ENCODE peak calls at places on chromosomes 16 and 17, in six cellular contexts. J, F, A, L, T and H are unnamed samples.

GRCh38 chr16:58678716-58679115 is 5.9 kb downstream of the SLC38A7 start:
- DNase-seq in T (no peak), F (peak), J (no peak), A (peak), L (no peak), H (no peak)

GRCh38 chr17:15413101-15413750 is 54.2 kb downstream of the CDRT4 start:
- DNase-seq in L (no peak), T (no peak), J (no peak), A (no peak), F (no peak), H (no peak)

GRCh38 chr16:50507397-50507796 is 40.8 kb upstream of the NKD1 start:
- DNase-seq in J (no peak), A (no peak), T (no peak), F (no peak), L (no peak), H (no peak)

GRCh38 chr17:33560165-33560564 is 267.1 kb upstream of the ASIC2 start:
- DNase-seq in T (no peak), F (no peak), A (peak), J (no peak), L (no peak), H (no peak)

GRCh38 chr16:57367111-57367752 is 5.1 kb upstream of the CX3CL1 start:
- DNase-seq in A (no peak), T (no peak), L (no peak), F (no peak), J (no peak), H (no peak)

GRCh38 chr17:19958023-19958422 is 19.6 kb downstream of the AKAP10 start:
- DNase-seq in T (peak), F (no peak), J (no peak), A (no peak), L (no peak), H (peak)

GRCh38 chr17:4693416-4693815 is 10.5 kb downstream of the PELP1 start:
- DNase-seq in L (no peak), F (no peak), A (no peak), J (no peak), T (no peak), H (no peak)

GRCh38 chr16:84371553-84371865 is 3.2 kb downstream of the ATP2C2 start:
- DNase-seq in T (no peak), J (no peak), L (no peak), A (no peak), F (no peak), H (no peak)

GRCh38 chr17:32020943-32021617 is 13.9 kb downstream of the LRRC37B start:
- DNase-seq in F (no peak), J (no peak), A (no peak), T (no peak), L (no peak), H (no peak)

GRCh38 chr16:81517630-81518438 is 73.2 kb downstream of the CMIP start:
- DNase-seq in A (no peak), T (peak), L (no peak), F (no peak), J (no peak), H (no peak)

GRCh38 chr17:29042679-29043538 is at the start of gene PIPOX:
- DNase-seq in J (no peak), F (peak), A (peak), L (peak), T (peak), H (no peak)

GRCh38 chr17:56011406-56012131 is 141.7 kb upstream of the ANKFN1 start:
- DNase-seq in J (no peak), F (no peak), L (no peak), T (no peak), A (no peak), H (no peak)

GRCh38 chr17:72580321-72581127 is 459.7 kb downstream of the SOX9 start:
- DNase-seq in L (peak), T (no peak), A (no peak), J (no peak), F (no peak), H (no peak)

GRCh38 chr17:27990100-27990499 is 52.4 kb upstream of the NLK start:
- DNase-seq in A (no peak), L (no peak), F (no peak), T (no peak), J (no peak), H (no peak)

GRCh38 chr16:70706948-70707465 is 21.2 kb upstream of the MTSS2 start:
- DNase-seq in F (no peak), T (peak), A (no peak), L (no peak), J (no peak), H (peak)

GRCh38 chr16:69930117-69930776 is 20.9 kb upstream of the CLEC18A start:
- DNase-seq in L (peak), T (peak), F (peak), J (no peak), A (peak), H (peak)

GRCh38 chr16:27314161-27314723 is 468 bp downstream of the IL4R start:
- DNase-seq in A (no peak), T (peak), F (no peak), L (no peak), J (peak), H (peak)

GRCh38 chr17:16418684-16419066 is 3.3 kb downstream of the TRPV2 start:
- DNase-seq in T (no peak), F (no peak), J (no peak), L (no peak), A (no peak), H (no peak)

GRCh38 chr17:4585203-4585939 is 1.0 kb downstream of the SMTNL2 start:
- DNase-seq in J (no peak), L (no peak), F (no peak), A (no peak), T (no peak), H (no peak)

GRCh38 chr17:21843318-21843865 is 151.1 kb downstream of the KCNJ18 start:
- DNase-seq in J (no peak), L (no peak), T (no peak), F (no peak), A (no peak), H (no peak)

GRCh38 chr16:82439678-82440293 is 187.0 kb upstream of the CDH13 start:
- DNase-seq in J (no peak), F (peak), A (no peak), L (no peak), T (peak), H (no peak)

GRCh38 chr17:18143044-18143936 is 34.7 kb downstream of the MYO15A start:
- DNase-seq in T (no peak), J (no peak), F (peak), L (no peak), A (no peak), H (no peak)

GRCh38 chr17:43545383-43545632 is 832 bp downstream of the ETV4 start:
- DNase-seq in F (no peak), A (no peak), J (peak), L (no peak), T (peak), H (no peak)

GRCh38 chr17:50596191-50597037 is 35.9 kb downstream of the CACNA1G start:
- DNase-seq in F (no peak), J (no peak), T (no peak), A (no peak), L (no peak), H (no peak)

GRCh38 chr16:55832788-55833583 is at the start of gene CES1:
- DNase-seq in A (peak), F (no peak), L (no peak), J (no peak), T (no peak), H (peak)

GRCh38 chr16:4008116-4008515 is 108.1 kb downstream of the ADCY9 start:
- DNase-seq in F (no peak), L (no peak), A (no peak), T (no peak), J (no peak), H (no peak)

GRCh38 chr16:30369091-30369937 is 980 bp downstream of the TBC1D10B start:
- DNase-seq in L (no peak), T (no peak), J (no peak), A (no peak), F (peak), H (no peak)

GRCh38 chr16:47475786-47476185 is 14.7 kb downstream of the PHKB start:
- DNase-seq in A (no peak), F (no peak), J (no peak), T (no peak), L (no peak), H (no peak)

GRCh38 chr17:7582401-7583252 is 1.0 kb upstream of the MPDU1 start:
- DNase-seq in T (no peak), J (no peak), F (no peak), A (no peak), L (peak), H (no peak)

GRCh38 chr17:48954300-48954755 is 9.7 kb upstream of the SNF8 start:
- DNase-seq in A (peak), T (no peak), L (no peak), J (no peak), F (peak), H (no peak)

GRCh38 chr17:32529604-32530003 is 42.8 kb downstream of the CDK5R1 start:
- DNase-seq in A (no peak), L (peak), F (no peak), T (no peak), J (no peak), H (no peak)

GRCh38 chr16:58339452-58339938 is 44.7 kb upstream of the PRSS54 start:
- DNase-seq in T (peak), L (peak), F (no peak), A (no peak), J (no peak), H (no peak)

GRCh38 chr17:50361561-50362480 is 11.2 kb downstream of the MRPL27 start:
- DNase-seq in T (peak), J (no peak), L (peak), F (peak), A (peak), H (peak)

GRCh38 chr17:3571043-3571900 is 13.7 kb upstream of the TRPV3 start:
- DNase-seq in F (no peak), T (no peak), A (no peak), J (no peak), L (no peak), H (no peak)